ENCODE peak calls at places on chromosome 9, in five cellular contexts. Z is gastrocnemius medialis, H is Right ventricle myocardium inferior, V is PC-3, J is mucosa of descending colon. S is an unnamed sample.

GRCh38 chr9:76642074-76642473 is 122.2 kb upstream of the PCA3 start:
- ATAC-seq in Z (no peak), H (no peak), V (no peak), J (no peak), S (no peak)

GRCh38 chr9:98370300-98370975 is 115.0 kb upstream of the TBC1D2 start:
- ATAC-seq in Z (no peak), H (no peak), V (no peak), J (no peak), S (no peak)

GRCh38 chr9:71737455-71737854 is 30.9 kb downstream of the CEMIP2 start:
- ATAC-seq in Z (no peak), H (no peak), V (peak; percentile 53), J (peak; percentile 52), S (peak; percentile 54)

GRCh38 chr9:87516222-87516930 is 18.7 kb downstream of the DAPK1 start:
- ATAC-seq in Z (peak; percentile 57), H (peak; percentile 45), V (no peak), J (peak; percentile 70), S (no peak)

GRCh38 chr9:120326076-120326693 is 253.8 kb downstream of the CDK5RAP2 start:
- ATAC-seq in Z (no peak), H (no peak), V (no peak), J (no peak), S (no peak)

GRCh38 chr9:89507626-89508025 is 9.7 kb upstream of the SEMA4D start:
- ATAC-seq in Z (no peak), H (no peak), V (no peak), J (peak; percentile 64), S (no peak)

GRCh38 chr9:3777137-3777536 is 251.3 kb upstream of the RFX3 start:
- ATAC-seq in Z (no peak), H (no peak), V (no peak), J (peak; percentile 29), S (no peak)

GRCh38 chr9:133436706-133437105 is 14.5 kb downstream of the ADAMTS13 start:
- ATAC-seq in Z (no peak), H (no peak), V (no peak), J (no peak), S (no peak)

GRCh38 chr9:4579011-4579410 is 83.1 kb upstream of the PLPP6 start:
- ATAC-seq in Z (no peak), H (no peak), V (no peak), J (no peak), S (no peak)

GRCh38 chr9:118088075-118088474 is 383.9 kb downstream of the TLR4 start:
- ATAC-seq in Z (no peak), H (no peak), V (no peak), J (no peak), S (no peak)